ENCODE peak calls at places on chromosome 3, in four cellular contexts. Y is body of pancreas, V is fibroblast of pulmonary artery, U is GM10248. H is an unnamed sample.

GRCh38 chr3:45232531-45232930 is 6.4 kb upstream of the TMEM158 start:
- DNase-seq in Y (no peak), V (no peak), U (no peak), H (no peak)

GRCh38 chr3:152638707-152639450 is 196.1 kb upstream of the P2RY1 start:
- DNase-seq in U (no peak), V (peak), Y (no peak), H (no peak)

GRCh38 chr3:114439279-114439678 is 145.5 kb downstream of the TIGIT start:
- DNase-seq in V (no peak), U (no peak), Y (no peak), H (no peak)

GRCh38 chr3:51343918-51344687 is 41.0 kb upstream of the MANF start:
- DNase-seq in V (peak), Y (no peak), U (no peak), H (no peak)

GRCh38 chr3:9036327-9037112 is 73.2 kb upstream of the RAD18 start:
- DNase-seq in V (peak), Y (peak), U (no peak), H (peak)

GRCh38 chr3:135565481-135565880 is 400.0 kb upstream of the PPP2R3A start:
- DNase-seq in U (no peak), Y (no peak), V (no peak), H (no peak)

GRCh38 chr3:46386206-46386605 is 15.5 kb downstream of the CCR5 start:
- DNase-seq in V (peak), Y (no peak), U (no peak), H (no peak)

GRCh38 chr3:188881954-188882641 is 289.7 kb upstream of the TPRG1 start:
- DNase-seq in Y (no peak), U (no peak), V (peak), H (no peak)

GRCh38 chr3:37990527-37990926 is at the start of gene VILL:
- DNase-seq in U (no peak), Y (peak), V (no peak), H (no peak)

GRCh38 chr3:124131158-124132115 is 139.5 kb upstream of the ROPN1 start:
- DNase-seq in V (no peak), Y (no peak), U (no peak), H (no peak)

GRCh38 chr3:11591401-11592266 is 52.1 kb downstream of the VGLL4 start:
- DNase-seq in U (no peak), V (peak), Y (peak), H (no peak)

GRCh38 chr3:154780263-154780662 is 299.9 kb upstream of the MME start:
- DNase-seq in V (no peak), Y (no peak), U (no peak), H (no peak)

GRCh38 chr3:196941846-196942225 is 492 bp downstream of the NCBP2 start:
- DNase-seq in U (peak), Y (no peak), V (peak), H (peak)

GRCh38 chr3:168820748-168821445 is 725.2 kb upstream of the GOLIM4 start:
- DNase-seq in U (no peak), Y (no peak), V (no peak), H (no peak)

GRCh38 chr3:181899702-181900101 is 188.0 kb downstream of the SOX2 start:
- DNase-seq in Y (no peak), V (no peak), U (no peak), H (no peak)

GRCh38 chr3:100401674-100402036 is 316 bp downstream of the LNP1 start:
- DNase-seq in V (peak), U (peak), Y (peak), H (peak)

GRCh38 chr3:169218314-169218983 is 445.1 kb downstream of the MECOM start:
- DNase-seq in V (peak), Y (peak), U (no peak), H (no peak)

GRCh38 chr3:104696470-104696869 is 670.2 kb upstream of the ALCAM start:
- DNase-seq in U (no peak), V (no peak), Y (no peak), H (no peak)

GRCh38 chr3:140465988-140466387 is 211.9 kb upstream of the TRIM42 start:
- DNase-seq in V (no peak), Y (no peak), U (no peak), H (no peak)

GRCh38 chr3:133965033-133965570 is 64.6 kb downstream of the SLCO2A1 start:
- DNase-seq in Y (no peak), V (peak), U (no peak), H (no peak)

GRCh38 chr3:133963657-133964396 is 65.9 kb downstream of the SLCO2A1 start:
- DNase-seq in Y (no peak), V (no peak), U (no peak), H (no peak)

GRCh38 chr3:133965906-133966305 is 63.8 kb downstream of the SLCO2A1 start:
- DNase-seq in Y (no peak), V (no peak), U (no peak), H (no peak)

GRCh38 chr3:133962879-133963278 is 66.8 kb downstream of the SLCO2A1 start:
- DNase-seq in V (peak), U (no peak), Y (no peak), H (no peak)

GRCh38 chr3:133964547-133964946 is 65.2 kb downstream of the SLCO2A1 start:
- DNase-seq in V (no peak), U (no peak), Y (no peak), H (no peak)
- TF ChIP-seq CTCF in V (peak), U (no peak), Y (no peak), H (no peak)

GRCh38 chr3:165259518-165260193 is 63.5 kb upstream of the SLITRK3 start:
- DNase-seq in V (peak), Y (no peak), U (no peak), H (no peak)

GRCh38 chr3:165254812-165255211 is 58.6 kb upstream of the SLITRK3 start:
- DNase-seq in Y (no peak), V (peak), U (no peak), H (no peak)

GRCh38 chr3:165256554-165256953 is 60.4 kb upstream of the SLITRK3 start:
- DNase-seq in U (no peak), V (no peak), Y (no peak), H (no peak)
- TF ChIP-seq CTCF in U (no peak), V (no peak), Y (no peak), H (no peak)

DNA sequence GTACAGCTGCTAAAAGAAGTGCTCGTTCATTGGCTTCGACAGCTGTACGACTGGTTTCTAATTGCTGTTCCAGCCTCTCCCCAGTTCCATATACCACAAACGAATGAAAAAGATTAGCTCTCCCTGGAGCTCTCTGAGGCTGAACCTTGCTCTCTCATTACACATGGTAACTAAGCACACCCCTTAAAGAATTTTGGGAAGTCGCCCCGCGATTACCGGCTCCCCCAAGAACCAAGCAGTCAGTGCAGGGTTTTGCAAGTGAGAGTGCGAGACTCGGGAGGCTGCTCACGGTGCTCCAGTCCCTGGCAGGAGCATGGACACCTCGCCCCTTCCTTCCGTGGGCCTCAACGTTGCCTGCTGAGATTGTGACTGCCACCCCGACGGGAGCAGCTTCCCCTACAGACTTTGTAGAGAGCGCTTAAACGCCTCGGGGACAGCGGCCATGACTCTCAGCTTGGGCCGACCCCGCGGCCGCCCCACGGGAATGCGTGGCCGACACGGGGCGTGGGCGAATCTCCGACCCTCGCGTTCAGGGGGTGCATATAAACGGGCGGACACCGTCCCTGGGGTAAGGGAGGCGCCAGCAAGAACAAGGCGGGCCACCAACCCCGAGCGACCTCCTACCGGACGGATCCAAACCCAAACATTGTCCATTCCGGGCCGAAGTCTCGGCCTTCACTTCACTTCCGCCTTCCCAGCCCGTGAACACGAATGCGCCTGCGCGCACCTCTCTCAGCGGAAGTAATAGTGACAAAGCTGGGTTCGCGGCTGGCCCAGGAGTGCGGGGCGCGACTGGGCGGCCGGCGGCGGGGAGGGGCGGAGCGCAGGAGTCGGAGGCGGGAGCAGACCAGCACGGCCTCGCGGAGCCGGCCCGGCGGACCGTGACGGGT is at the start of gene ATP2C1:
- DNase-seq in V (peak), Y (peak), U (peak), H (peak)
- TF ChIP-seq CTCF in V (no peak), Y (no peak), U (no peak), H (no peak)

GRCh38 chr3:148459931-148460513 is 237.7 kb upstream of the AGTR1 start:
- DNase-seq in Y (no peak), U (peak), V (peak), H (no peak)
- TF ChIP-seq CTCF in Y (no peak), U (peak), V (peak), H (no peak)